ENCODE peak calls at places on chromosome 7, in ten cellular contexts. B, H, L, K, F, J, Y, D, W and C are unnamed samples.

GRCh38 chr7:18494821-18495408 is 634 bp upstream of the HDAC9 start:
- DNase-seq in W (peak), Y (no peak), K (no peak), J (peak), F (no peak), L (no peak), B (no peak), H (no peak), D (no peak), C (no peak)

GRCh38 chr7:12888727-12889126 is 201.3 kb downstream of the ARL4A start:
- DNase-seq in D (no peak), H (no peak), W (peak), K (no peak), B (no peak), J (no peak), F (no peak), Y (no peak), L (peak), C (no peak)

GRCh38 chr7:17331891-17332501 is 33.5 kb downstream of the AHR start:
- DNase-seq in B (no peak), F (no peak), J (no peak), D (no peak), Y (no peak), W (peak), L (no peak), K (no peak), H (no peak), C (no peak)

GRCh38 chr7:139807009-139807408 is 22.1 kb upstream of the TBXAS1 start:
- DNase-seq in L (no peak), W (no peak), F (no peak), Y (no peak), J (no peak), D (no peak), B (no peak), H (no peak), K (no peak), C (no peak)

GRCh38 chr7:2516194-2516555 is 3.4 kb upstream of the LFNG start:
- DNase-seq in W (peak), H (no peak), L (no peak), K (no peak), Y (no peak), J (peak), F (no peak), B (no peak), D (no peak), C (peak)

GRCh38 chr7:127665922-127666321 is 13.9 kb downstream of the SND1 start:
- DNase-seq in B (no peak), W (no peak), J (no peak), L (no peak), D (no peak), K (no peak), H (no peak), F (no peak), Y (no peak), C (no peak)

GRCh38 chr7:155211761-155212160 is 85.9 kb upstream of the INSIG1 start:
- DNase-seq in L (no peak), W (no peak), F (no peak), B (no peak), H (no peak), Y (no peak), D (no peak), K (no peak), J (no peak), C (no peak)

GRCh38 chr7:30795161-30795943 is 24.1 kb downstream of the MINDY4 start:
- DNase-seq in J (peak), L (no peak), K (no peak), B (no peak), D (no peak), W (no peak), Y (no peak), H (no peak), F (no peak), C (no peak)

GRCh38 chr7:11557627-11558026 is 274.4 kb downstream of the THSD7A start:
- DNase-seq in J (peak), H (no peak), K (no peak), B (no peak), F (no peak), L (no peak), Y (no peak), D (no peak), W (peak), C (no peak)

GRCh38 chr7:131249003-131249402 is 78.7 kb upstream of the MKLN1 start:
- DNase-seq in Y (peak), D (peak), L (peak), J (peak), B (no peak), W (peak), F (no peak), K (no peak), H (no peak), C (peak)

GRCh38 chr7:55536619-55537457 is 35.5 kb downstream of the VOPP1 start:
- DNase-seq in K (no peak), B (no peak), Y (no peak), D (no peak), F (no peak), H (no peak), L (no peak), J (no peak), W (no peak), C (no peak)

GRCh38 chr7:137045573-137045972 is 177.1 kb downstream of the CHRM2 start:
- DNase-seq in W (no peak), L (no peak), D (no peak), H (no peak), Y (no peak), J (no peak), K (no peak), B (no peak), F (no peak), C (no peak)